ENCODE peak calls at places on chromosomes 5 and 9, in four cellular contexts. One of them, this sample, is unnamed.

GRCh38 chr5:128436825-128437224 is 101.2 kb downstream of the FBN2 start:
- DNase-seq in HCT116: peak
- DNase-seq in HepG2: peak
- DNase-seq in K562: no peak
- DNase-seq in this sample: no peak

GRCh38 chr5:145293716-145294115 is 541.4 kb downstream of the PRELID2 start:
- DNase-seq in HepG2: no peak
- DNase-seq in K562: no peak
- DNase-seq in HCT116: no peak
- DNase-seq in this sample: no peak

GRCh38 chr5:180284161-180284560 is 7.7 kb downstream of the MAPK9 start:
- DNase-seq in HepG2: no peak
- DNase-seq in HCT116: no peak
- DNase-seq in K562: no peak
- DNase-seq in this sample: no peak

GRCh38 chr5:6674421-6674820 is 38.8 kb upstream of the TENT4A start:
- DNase-seq in HCT116: no peak
- DNase-seq in HepG2: no peak
- DNase-seq in K562: no peak
- DNase-seq in this sample: no peak

GRCh38 chr5:124492444-124493224 is 253.8 kb downstream of the ZNF608 start:
- DNase-seq in K562: no peak
- DNase-seq in HepG2: no peak
- DNase-seq in HCT116: no peak
- DNase-seq in this sample: no peak

GRCh38 chr9:26319859-26320258 is 572.7 kb downstream of the CAAP1 start:
- DNase-seq in K562: no peak
- DNase-seq in HCT116: no peak
- DNase-seq in HepG2: no peak
- DNase-seq in this sample: no peak

GRCh38 chr5:36880761-36881160 is 4.2 kb downstream of the NIPBL start:
- DNase-seq in K562: peak
- DNase-seq in HepG2: no peak
- DNase-seq in HCT116: no peak
- DNase-seq in this sample: no peak

GRCh38 chr5:462051-462481 is 19.1 kb downstream of the EXOC3 start:
- DNase-seq in HCT116: no peak
- DNase-seq in K562: no peak
- DNase-seq in HepG2: no peak
- DNase-seq in this sample: no peak

GRCh38 chr9:100370064-100370723 is 17.5 kb upstream of the TEX10 start:
- DNase-seq in HepG2: no peak
- DNase-seq in K562: peak
- DNase-seq in HCT116: no peak
- DNase-seq in this sample: no peak

GRCh38 chr9:88738708-88739107 is 203.7 kb downstream of the NXNL2 start:
- DNase-seq in K562: no peak
- DNase-seq in HepG2: no peak
- DNase-seq in HCT116: no peak
- DNase-seq in this sample: no peak

GRCh38 chr5:66829826-66830225 is 233.6 kb downstream of the MAST4 start:
- DNase-seq in K562: no peak
- DNase-seq in HepG2: no peak
- DNase-seq in HCT116: no peak
- DNase-seq in this sample: no peak

GRCh38 chr5:76718880-76719279 is 3.0 kb downstream of the F2R start:
- DNase-seq in HCT116: no peak
- DNase-seq in HepG2: no peak
- DNase-seq in K562: no peak
- DNase-seq in this sample: no peak

GRCh38 chr9:122777935-122778671 is 10.6 kb upstream of the OR5C1 start:
- DNase-seq in K562: no peak
- DNase-seq in HepG2: no peak
- DNase-seq in HCT116: no peak
- DNase-seq in this sample: no peak

GRCh38 chr5:178442361-178443256 is 147.6 kb downstream of the COL23A1 start:
- DNase-seq in HepG2: no peak
- DNase-seq in K562: no peak
- DNase-seq in HCT116: no peak
- DNase-seq in this sample: no peak

GRCh38 chr5:33981408-33982171 is 2.9 kb downstream of the SLC45A2 start:
- DNase-seq in K562: no peak
- DNase-seq in HCT116: no peak
- DNase-seq in HepG2: no peak
- DNase-seq in this sample: no peak

GRCh38 chr5:114335391-114335790 is 26.5 kb upstream of the KCNN2 start:
- DNase-seq in HCT116: no peak
- DNase-seq in HepG2: no peak
- DNase-seq in K562: no peak
- DNase-seq in this sample: no peak

GRCh38 chr5:176739461-176740051 is 70.8 kb upstream of the UNC5A start:
- DNase-seq in K562: no peak
- DNase-seq in HCT116: no peak
- DNase-seq in HepG2: no peak
- DNase-seq in this sample: no peak

GRCh38 chr9:128409998-128410397 is 10.7 kb upstream of the CERCAM start:
- DNase-seq in K562: peak
- DNase-seq in HepG2: peak
- DNase-seq in HCT116: no peak
- DNase-seq in this sample: no peak

GRCh38 chr9:69122086-69122390 is 52.0 kb upstream of the TJP2 start:
- DNase-seq in HepG2: peak
- DNase-seq in HCT116: no peak
- DNase-seq in K562: no peak
- DNase-seq in this sample: no peak

GRCh38 chr5:138354926-138355378 is 2.5 kb downstream of the KDM3B start:
- DNase-seq in K562: peak
- DNase-seq in HepG2: peak
- DNase-seq in HCT116: no peak
- DNase-seq in this sample: no peak

GRCh38 chr5:145912019-145912418 is 24.4 kb upstream of the SH3RF2 start:
- DNase-seq in HCT116: no peak
- DNase-seq in HepG2: no peak
- DNase-seq in K562: no peak
- DNase-seq in this sample: no peak

GRCh38 chr5:66994790-66995189 is 201.8 kb downstream of the CD180 start:
- DNase-seq in K562: no peak
- DNase-seq in HCT116: no peak
- DNase-seq in HepG2: peak
- DNase-seq in this sample: no peak

GRCh38 chr5:60036539-60036938 is 143.0 kb upstream of the PDE4D start:
- DNase-seq in HCT116: no peak
- DNase-seq in HepG2: no peak
- DNase-seq in K562: no peak
- DNase-seq in this sample: no peak

GRCh38 chr5:110612778-110613396 is 113.6 kb downstream of the TMEM232 start:
- DNase-seq in HepG2: no peak
- DNase-seq in HCT116: no peak
- DNase-seq in K562: no peak
- DNase-seq in this sample: no peak

GRCh38 chr5:134769206-134769605 is 10.6 kb downstream of the DDX46 start:
- DNase-seq in HCT116: no peak
- DNase-seq in K562: no peak
- DNase-seq in HepG2: peak
- DNase-seq in this sample: no peak

GRCh38 chr5:152372875-152373274 is 32.2 kb downstream of the NMUR2 start:
- DNase-seq in K562: no peak
- DNase-seq in HepG2: no peak
- DNase-seq in HCT116: no peak
- DNase-seq in this sample: no peak

GRCh38 chr9:19660019-19660418 is 128.8 kb downstream of the SLC24A2 start:
- DNase-seq in K562: no peak
- DNase-seq in HCT116: no peak
- DNase-seq in HepG2: no peak
- DNase-seq in this sample: no peak

GRCh38 chr5:37631939-37632338 is 207.9 kb downstream of the GDNF start:
- DNase-seq in HepG2: no peak
- DNase-seq in HCT116: no peak
- DNase-seq in K562: no peak
- DNase-seq in this sample: no peak

GRCh38 chr5:145680744-145681143 is 154.4 kb downstream of the PRELID2 start:
- DNase-seq in HCT116: no peak
- DNase-seq in K562: no peak
- DNase-seq in HepG2: no peak
- DNase-seq in this sample: no peak

GRCh38 chr9:133773889-133774655 is 35.9 kb upstream of the SARDH start:
- DNase-seq in HCT116: no peak
- DNase-seq in HepG2: no peak
- DNase-seq in K562: no peak
- DNase-seq in this sample: no peak

GRCh38 chr9:136268776-136269175 is 23.2 kb upstream of the QSOX2 start:
- DNase-seq in K562: no peak
- DNase-seq in HepG2: no peak
- DNase-seq in HCT116: no peak
- DNase-seq in this sample: no peak

GRCh38 chr9:135500071-135500524 is 384 bp upstream of the MRPS2 start:
- DNase-seq in K562: no peak
- DNase-seq in HCT116: no peak
- DNase-seq in HepG2: no peak
- DNase-seq in this sample: no peak

GRCh38 chr5:169717298-169717697 is 80.2 kb downstream of the DOCK2 start:
- DNase-seq in K562: no peak
- DNase-seq in HCT116: no peak
- DNase-seq in HepG2: no peak
- DNase-seq in this sample: no peak

DNA sequence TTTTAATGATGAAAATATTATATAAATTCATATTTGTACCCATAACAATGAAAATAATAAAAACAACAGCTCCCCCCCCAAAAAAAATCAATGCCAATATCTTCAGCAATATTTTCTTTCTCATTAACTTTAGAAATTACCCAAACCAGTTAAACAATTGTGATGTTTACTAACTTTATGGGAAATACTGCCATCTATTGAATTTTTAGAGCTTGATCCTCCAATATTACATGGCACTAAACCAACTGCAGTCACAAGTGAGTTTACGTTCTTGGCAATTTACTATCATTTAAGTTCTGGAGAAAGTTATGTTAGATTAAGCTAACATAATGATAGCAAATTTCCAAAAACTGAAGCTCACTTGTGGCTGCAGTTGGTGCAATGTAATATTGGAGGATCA is 379.6 kb downstream of the CDH18 start:
- DNase-seq in HepG2: no peak
- DNase-seq in K562: no peak
- DNase-seq in HCT116: no peak
- DNase-seq in this sample: peak
- TF ChIP-seq TCF7L2 in HepG2: no peak
- TF ChIP-seq TCF7L2 in K562: no peak
- TF ChIP-seq TCF7L2 in HCT116: no peak
- TF ChIP-seq TCF7L2 in this sample: no peak

GRCh38 chr9:36559036-36559695 is 13.5 kb upstream of the MELK start:
- DNase-seq in HepG2: no peak
- DNase-seq in K562: peak
- DNase-seq in HCT116: no peak
- DNase-seq in this sample: no peak
- TF ChIP-seq CTCF in HepG2: no peak
- TF ChIP-seq CTCF in K562: no peak
- TF ChIP-seq CTCF in HCT116: no peak
- TF ChIP-seq CTCF in this sample: no peak

DNA sequence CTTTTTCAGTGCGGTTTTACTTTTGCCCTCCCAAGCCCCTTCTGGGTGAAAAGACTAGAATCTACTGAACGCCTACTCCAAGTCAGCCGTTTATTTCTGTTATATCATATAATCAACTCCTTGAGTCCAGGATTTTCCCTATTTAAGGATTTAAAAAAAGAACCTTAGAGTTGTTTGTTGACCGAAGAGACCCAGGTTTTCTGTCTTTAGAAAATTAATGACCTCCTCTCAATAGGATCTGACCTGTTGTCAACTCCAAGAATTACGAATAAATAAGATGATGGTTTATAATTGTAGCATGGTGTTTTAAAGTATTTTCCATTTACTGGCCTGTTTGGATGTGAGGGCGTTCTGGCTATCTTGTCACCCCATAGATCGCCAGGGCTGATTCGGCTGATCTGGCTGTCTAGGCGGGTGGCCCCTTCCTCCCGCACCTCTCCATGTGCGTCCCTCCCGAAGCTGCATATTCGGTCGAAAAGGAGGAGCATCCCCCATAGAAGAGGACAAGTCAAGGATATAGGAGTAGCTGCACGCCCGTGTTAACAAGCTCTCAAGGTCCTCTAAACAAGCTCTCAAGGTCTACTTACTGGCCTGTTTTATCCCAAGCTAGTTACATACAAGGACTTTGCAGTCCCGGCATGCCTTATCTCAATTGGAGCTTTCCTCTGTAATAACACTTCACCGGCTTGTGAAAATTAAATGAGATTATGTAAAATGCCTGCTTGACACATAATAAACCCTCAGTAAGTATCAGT is 1.1 kb upstream of the UBAP2 start:
- DNase-seq in HepG2: no peak
- DNase-seq in K562: peak
- DNase-seq in HCT116: no peak
- DNase-seq in this sample: no peak
- TF ChIP-seq SIN3A in HepG2: no peak
- TF ChIP-seq SIN3A in K562: no peak
- TF ChIP-seq SIN3A in HCT116: no peak
- TF ChIP-seq SIN3A in this sample: no peak

GRCh38 chr9:35164711-35165110 is 2.9 kb downstream of the UNC13B start:
- DNase-seq in K562: peak
- DNase-seq in HCT116: no peak
- DNase-seq in HepG2: no peak
- DNase-seq in this sample: no peak

GRCh38 chr9:35163413-35163812 is 1.6 kb downstream of the UNC13B start:
- DNase-seq in K562: no peak
- DNase-seq in HCT116: no peak
- DNase-seq in HepG2: no peak
- DNase-seq in this sample: no peak

GRCh38 chr9:35158501-35159280 is 3.1 kb upstream of the UNC13B start:
- DNase-seq in K562: no peak
- DNase-seq in HepG2: no peak
- DNase-seq in HCT116: no peak
- DNase-seq in this sample: no peak

GRCh38 chr9:35161713-35162604 is at the start of gene UNC13B:
- DNase-seq in K562: peak
- DNase-seq in HepG2: peak
- DNase-seq in HCT116: peak
- DNase-seq in this sample: peak

DNA sequence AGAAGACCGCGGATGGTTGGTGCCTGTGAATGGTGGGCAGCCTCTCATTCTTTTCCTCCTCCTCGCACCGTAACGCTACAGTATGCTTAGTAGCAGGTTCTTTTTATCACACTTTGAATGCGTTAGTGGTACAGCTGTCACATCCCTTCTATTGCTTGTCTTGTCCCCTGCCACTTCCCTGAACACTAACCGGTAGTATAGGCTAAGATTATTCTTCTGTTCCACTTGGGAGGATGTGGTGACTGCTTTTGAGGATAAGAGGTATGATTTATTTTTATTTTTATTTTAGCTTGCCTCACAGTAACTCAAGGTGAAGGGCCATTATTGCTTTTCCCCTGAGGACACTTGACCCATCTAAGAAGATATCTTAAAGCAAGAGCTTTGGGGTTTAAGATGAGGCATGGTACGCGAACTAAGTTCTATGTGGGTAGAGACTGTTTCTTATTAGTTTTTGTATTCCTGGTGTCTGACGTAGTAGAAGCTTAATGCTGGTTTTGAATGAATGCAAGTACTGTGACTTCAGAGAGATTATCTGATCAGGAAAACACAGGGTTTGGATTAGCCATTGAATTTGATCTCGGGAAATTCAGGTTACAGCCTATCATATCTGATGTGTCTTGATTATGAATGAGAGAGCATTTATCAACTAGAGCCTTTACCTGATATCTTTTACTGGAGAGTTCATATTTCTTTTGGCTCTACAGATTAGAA is 951 bp downstream of the UNC13B start:
- DNase-seq in HCT116: no peak
- DNase-seq in K562: no peak
- DNase-seq in HepG2: no peak
- DNase-seq in this sample: no peak
- TF ChIP-seq TCF7L2 in HCT116: no peak
- TF ChIP-seq TCF7L2 in K562: no peak
- TF ChIP-seq TCF7L2 in HepG2: no peak
- TF ChIP-seq TCF7L2 in this sample: no peak

This sample was measured in Panc1.